ENCODE peak calls at places on chromosomes 3 and 15, in ten cellular contexts. T, S, C, G, J, P, O, E, M and F are unnamed samples.

GRCh38 chr3:193788189-193788946 is 195.4 kb downstream of the OPA1 start:
- DNase-seq in T (peak), O (peak), C (no peak), M (peak), P (peak), S (peak), J (peak), G (peak), E (peak), F (peak)

GRCh38 chr3:59388555-59389280 is 338.9 kb upstream of the CFAP20DC start:
- DNase-seq in O (no peak), J (no peak), M (no peak), P (no peak), S (no peak), G (no peak), E (peak), C (no peak), T (peak), F (peak)

GRCh38 chr3:146092230-146092629 is 68.8 kb downstream of the PLOD2 start:
- DNase-seq in T (no peak), O (no peak), E (no peak), C (no peak), M (no peak), G (peak), P (no peak), S (no peak), J (peak), F (no peak)

GRCh38 chr3:121718205-121718846 is 31.2 kb downstream of the GOLGB1 start:
- DNase-seq in S (no peak), G (no peak), E (no peak), C (no peak), T (peak), M (no peak), J (no peak), O (no peak), P (no peak), F (no peak)

GRCh38 chr15:94403246-94403824 is 172.0 kb downstream of the MCTP2 start:
- DNase-seq in S (no peak), J (no peak), E (no peak), O (no peak), M (no peak), G (no peak), C (no peak), P (no peak), T (no peak), F (no peak)

GRCh38 chr3:147737411-147737810 is 328.2 kb downstream of the ZIC1 start:
- DNase-seq in T (no peak), O (no peak), M (no peak), G (peak), S (no peak), P (no peak), J (no peak), C (no peak), E (no peak), F (no peak)

GRCh38 chr15:66999601-67000000 is 65.8 kb upstream of the SMAD3 start:
- DNase-seq in T (no peak), M (no peak), J (no peak), P (no peak), S (no peak), O (no peak), E (no peak), G (no peak), C (no peak), F (no peak)

GRCh38 chr3:25380222-25380739 is 47.8 kb upstream of the RARB start:
- DNase-seq in J (peak), M (no peak), S (no peak), O (no peak), E (no peak), T (no peak), P (no peak), G (peak), C (no peak), F (no peak)

GRCh38 chr3:194470615-194471014 is 16.2 kb downstream of the ATP13A3 start:
- DNase-seq in C (no peak), G (no peak), J (no peak), P (no peak), S (no peak), M (no peak), T (no peak), O (no peak), E (no peak), F (no peak)

GRCh38 chr3:109679672-109680071 is 342.3 kb upstream of the DPPA4 start:
- DNase-seq in S (no peak), M (no peak), E (no peak), C (no peak), J (no peak), T (no peak), G (no peak), P (no peak), O (no peak), F (no peak)

GRCh38 chr3:12706504-12707253 is 42.8 kb upstream of the RAF1 start:
- DNase-seq in M (peak), P (peak), J (peak), G (peak), C (peak), T (peak), O (peak), S (peak), E (peak), F (peak)

GRCh38 chr15:95825672-95826387 is 504.7 kb upstream of the NR2F2 start:
- DNase-seq in T (no peak), M (no peak), C (no peak), J (no peak), S (no peak), E (no peak), G (peak), P (no peak), O (no peak), F (no peak)

GRCh38 chr15:77402740-77403379 is 17.0 kb downstream of the PEAK1 start:
- DNase-seq in M (no peak), O (no peak), P (no peak), T (peak), J (peak), C (no peak), S (no peak), E (no peak), G (peak), F (peak)

GRCh38 chr15:65869954-65870871 is 922 bp downstream of the RAB11A start:
- DNase-seq in C (no peak), P (no peak), T (peak), E (peak), G (peak), O (peak), S (peak), M (peak), J (peak), F (no peak)

GRCh38 chr3:17227472-17227871 is 342.7 kb downstream of the PLCL2 start:
- DNase-seq in G (no peak), P (no peak), M (no peak), O (no peak), J (no peak), C (no peak), T (no peak), S (no peak), E (no peak), F (no peak)

GRCh38 chr15:25545017-25545416 is 106.2 kb upstream of the UBE3A start:
- DNase-seq in O (no peak), G (no peak), M (no peak), S (no peak), C (no peak), T (no peak), J (no peak), P (peak), E (no peak), F (no peak)

GRCh38 chr15:34456658-34457057 is 19.1 kb upstream of the GOLGA8A start:
- DNase-seq in G (no peak), O (no peak), J (no peak), T (no peak), C (no peak), P (no peak), E (no peak), S (no peak), M (no peak), F (no peak)

GRCh38 chr15:89724621-89725020 is 26.4 kb downstream of the MESP1 start:
- DNase-seq in C (no peak), P (no peak), G (no peak), S (no peak), J (no peak), O (no peak), M (no peak), E (no peak), T (no peak), F (no peak)

GRCh38 chr15:75809986-75810750 is 33.1 kb upstream of the UBE2Q2 start:
- DNase-seq in E (peak), O (peak), T (peak), P (no peak), J (peak), S (no peak), C (peak), M (peak), G (peak), F (peak)

GRCh38 chr15:90552929-90553211 is 23.1 kb downstream of the CRTC3 start:
- DNase-seq in G (no peak), S (no peak), O (no peak), T (no peak), J (no peak), C (no peak), P (no peak), M (no peak), E (no peak), F (no peak)

GRCh38 chr3:40677749-40678148 is 153.0 kb downstream of the ZNF621 start:
- DNase-seq in S (no peak), M (no peak), J (no peak), C (no peak), O (no peak), G (no peak), T (no peak), P (no peak), E (no peak), F (no peak)

GRCh38 chr3:150303776-150304175 is 104.3 kb upstream of the TSC22D2 start:
- DNase-seq in C (no peak), P (no peak), J (peak), G (no peak), O (peak), M (no peak), E (no peak), S (no peak), T (peak), F (no peak)

GRCh38 chr3:141050913-141051632 is at the start of gene SPSB4:
- DNase-seq in M (no peak), P (no peak), E (no peak), G (peak), J (peak), S (peak), C (peak), T (peak), O (peak), F (peak)

GRCh38 chr3:142448424-142448823 is 587 bp upstream of the XRN1 start:
- DNase-seq in C (no peak), S (no peak), P (no peak), J (no peak), G (peak), O (no peak), T (no peak), M (no peak), E (no peak), F (no peak)

GRCh38 chr3:59641169-59641914 is 591.5 kb upstream of the CFAP20DC start:
- DNase-seq in O (no peak), M (no peak), P (no peak), G (no peak), S (peak), T (no peak), E (no peak), C (no peak), J (peak), F (no peak)

GRCh38 chr3:100210777-100211145 is 50.0 kb upstream of the TBC1D23 start:
- DNase-seq in C (peak), J (peak), G (peak), P (peak), M (no peak), T (no peak), S (no peak), E (peak), O (no peak), F (peak)

GRCh38 chr3:61966200-61966599 is 404.8 kb downstream of the PTPRG start:
- DNase-seq in O (no peak), P (no peak), S (no peak), C (no peak), E (no peak), J (peak), M (no peak), T (no peak), G (no peak), F (no peak)

GRCh38 chr3:66470956-66471686 is 29.7 kb downstream of the LRIG1 start:
- DNase-seq in G (no peak), T (no peak), J (no peak), O (no peak), C (no peak), E (no peak), S (no peak), P (no peak), M (no peak), F (no peak)

GRCh38 chr3:189625566-189625965 is 5.6 kb upstream of the TP63 start:
- DNase-seq in G (no peak), C (no peak), E (no peak), M (no peak), P (no peak), J (no peak), T (no peak), S (no peak), O (no peak), F (no peak)

GRCh38 chr3:52495096-52495495 is at the start of gene STAB1:
- DNase-seq in P (no peak), J (no peak), O (no peak), S (peak), M (no peak), C (no peak), G (peak), E (no peak), T (no peak), F (no peak)

GRCh38 chr3:134059680-134060560 is 30.2 kb upstream of the SLCO2A1 start:
- DNase-seq in E (no peak), J (peak), T (no peak), S (no peak), C (no peak), G (peak), O (no peak), M (no peak), P (peak), F (no peak)

GRCh38 chr15:41512512-41513281 is 930 bp downstream of the LTK start:
- DNase-seq in S (no peak), T (peak), P (no peak), J (no peak), E (peak), M (peak), C (no peak), O (peak), G (no peak), F (peak)

GRCh38 chr3:49700453-49701128 is 11.2 kb downstream of the RNF123 start:
- DNase-seq in C (no peak), M (no peak), O (peak), T (no peak), E (no peak), J (no peak), P (no peak), S (no peak), G (no peak), F (no peak)
- TF ChIP-seq CTCF in C (peak), M (no peak), O (peak), T (no peak), E (no peak), J (peak), P (no peak), S (no peak), G (peak), F (peak)

GRCh38 chr3:84968701-84969235 is 10.0 kb downstream of the CADM2 start:
- DNase-seq in E (no peak), T (no peak), M (no peak), J (no peak), G (no peak), P (no peak), S (no peak), C (no peak), O (no peak), F (no peak)

GRCh38 chr3:84980011-84980410 is 21.2 kb downstream of the CADM2 start:
- DNase-seq in E (no peak), C (no peak), S (no peak), P (no peak), G (peak), M (no peak), O (no peak), T (no peak), J (no peak), F (no peak)

GRCh38 chr3:84977021-84977420 is 18.2 kb downstream of the CADM2 start:
- DNase-seq in P (no peak), T (no peak), E (no peak), S (no peak), J (no peak), O (no peak), G (no peak), M (no peak), C (no peak), F (no peak)

GRCh38 chr3:84978833-84979232 is 20.0 kb downstream of the CADM2 start:
- DNase-seq in T (no peak), S (no peak), J (no peak), C (no peak), P (no peak), O (no peak), G (peak), M (no peak), E (no peak), F (no peak)

GRCh38 chr3:84974347-84974746 is 15.6 kb downstream of the CADM2 start:
- DNase-seq in T (no peak), P (no peak), J (no peak), C (no peak), E (no peak), M (no peak), G (peak), O (no peak), S (no peak), F (no peak)
- TF ChIP-seq CTCF in T (no peak), P (no peak), J (no peak), C (no peak), E (no peak), M (no peak), G (peak), O (no peak), S (no peak), F (no peak)

GRCh38 chr15:64462492-64462891 is 2.1 kb downstream of the ZNF609 start:
- DNase-seq in O (no peak), C (no peak), T (no peak), M (no peak), S (no peak), P (no peak), J (no peak), E (no peak), G (no peak), F (no peak)
- TF ChIP-seq CTCF in O (no peak), C (no peak), T (no peak), M (no peak), S (no peak), P (no peak), J (no peak), E (no peak), G (no peak), F (no peak)

GRCh38 chr15:59917504-59918157 is 86.5 kb upstream of the FOXB1 start:
- DNase-seq in G (peak), M (peak), T (peak), J (peak), S (no peak), C (peak), P (peak), O (peak), E (peak), F (peak)
- TF ChIP-seq CTCF in G (peak), M (peak), T (peak), J (peak), S (peak), C (peak), P (peak), O (peak), E (peak), F (peak)

GRCh38 chr15:62870216-62870615 is 172.3 kb upstream of the TPM1 start:
- DNase-seq in P (no peak), C (no peak), M (no peak), S (no peak), E (no peak), O (no peak), T (no peak), G (no peak), J (no peak), F (no peak)

GRCh38 chr15:62873203-62873602 is 169.3 kb upstream of the TPM1 start:
- DNase-seq in J (no peak), M (no peak), S (no peak), C (no peak), P (no peak), G (no peak), T (no peak), E (no peak), O (no peak), F (no peak)

GRCh38 chr15:62866366-62866765 is 176.2 kb upstream of the TPM1 start:
- DNase-seq in E (no peak), C (no peak), G (no peak), P (no peak), J (no peak), S (no peak), O (no peak), M (no peak), T (no peak), F (no peak)

GRCh38 chr15:62868507-62868906 is 174.0 kb upstream of the TPM1 start:
- DNase-seq in S (no peak), T (no peak), M (no peak), O (no peak), E (no peak), P (no peak), J (no peak), G (no peak), C (no peak), F (no peak)

GRCh38 chr15:62869116-62869515 is 173.4 kb upstream of the TPM1 start:
- DNase-seq in G (no peak), T (no peak), S (no peak), O (no peak), C (no peak), E (no peak), P (no peak), J (no peak), M (no peak), F (no peak)
- TF ChIP-seq CTCF in G (no peak), T (no peak), S (no peak), O (no peak), C (no peak), E (no peak), P (no peak), J (no peak), M (no peak), F (no peak)

GRCh38 chr3:125681146-125681545 is 85.8 kb upstream of the OSBPL11 start:
- DNase-seq in G (no peak), P (no peak), J (no peak), C (no peak), M (no peak), T (no peak), O (no peak), S (no peak), E (no peak), F (no peak)

GRCh38 chr3:125679258-125679657 is 84.0 kb upstream of the OSBPL11 start:
- DNase-seq in S (no peak), T (no peak), M (no peak), E (no peak), P (no peak), J (no peak), G (peak), O (no peak), C (no peak), F (no peak)

GRCh38 chr3:125683067-125683844 is 88.0 kb upstream of the OSBPL11 start:
- DNase-seq in O (no peak), M (no peak), T (no peak), C (no peak), S (peak), P (no peak), G (no peak), E (no peak), J (no peak), F (no peak)

DNA sequence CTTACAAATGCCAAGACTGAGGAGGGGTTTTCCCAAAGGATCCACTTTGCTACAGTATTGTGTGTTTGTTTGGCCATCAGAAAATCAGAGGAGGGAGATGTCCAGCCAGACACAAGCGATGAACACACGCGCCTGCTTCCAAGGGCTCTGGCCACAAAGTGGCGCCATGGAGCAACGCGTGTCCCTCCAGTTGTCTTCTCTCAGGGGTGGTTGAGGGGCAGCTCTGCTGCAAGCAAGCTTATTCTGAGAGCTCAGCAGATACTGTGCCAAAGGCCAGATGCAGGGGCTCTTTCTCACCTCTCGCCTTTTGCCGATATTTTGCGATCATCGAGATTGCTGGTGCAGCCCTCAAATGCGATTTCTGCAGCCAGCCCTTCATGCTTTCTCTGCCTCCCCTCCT is 88.9 kb upstream of the OSBPL11 start:
- DNase-seq in J (peak), M (peak), C (peak), G (peak), E (no peak), P (no peak), S (no peak), O (peak), T (no peak), F (no peak)
- TF ChIP-seq CTCF in J (peak), M (no peak), C (peak), G (peak), E (peak), P (peak), S (peak), O (peak), T (no peak), F (peak)